ENCODE peak calls at places on chromosome 3, in eight cellular contexts. A, J, D, Z, W, C, F and Y are unnamed samples.

GRCh38 chr3:47399531-47400270 is 18.9 kb downstream of the PTPN23 start:
- DNase-seq in A (no peak), J (no peak), D (no peak), Z (no peak), W (no peak), C (no peak), F (no peak), Y (no peak)

GRCh38 chr3:58536501-58537411 is at the start of gene ACOX2:
- DNase-seq in A (no peak), J (no peak), D (peak), Z (peak), W (no peak), C (no peak), F (no peak), Y (no peak)

GRCh38 chr3:160601288-160601687 is 35.9 kb upstream of the KPNA4 start:
- DNase-seq in A (no peak), J (no peak), D (no peak), Z (no peak), W (no peak), C (no peak), F (no peak), Y (no peak)

GRCh38 chr3:14508966-14509795 is 31.0 kb downstream of the GRIP2 start:
- DNase-seq in A (peak), J (peak), D (peak), Z (peak), W (peak), C (no peak), F (peak), Y (peak)

GRCh38 chr3:50687127-50687751 is 12.5 kb downstream of the DOCK3 start:
- DNase-seq in A (no peak), J (no peak), D (no peak), Z (no peak), W (no peak), C (no peak), F (no peak), Y (no peak)

GRCh38 chr3:184557348-184557950 is 4.1 kb upstream of the EPHB3 start:
- DNase-seq in A (no peak), J (no peak), D (no peak), Z (no peak), W (no peak), C (no peak), F (no peak), Y (no peak)

GRCh38 chr3:9151240-9151639 is 98.2 kb downstream of the SRGAP3 start:
- DNase-seq in A (no peak), J (no peak), D (peak), Z (no peak), W (no peak), C (no peak), F (no peak), Y (no peak)

GRCh38 chr3:185727873-185728272 is 97.0 kb downstream of the IGF2BP2 start:
- DNase-seq in A (no peak), J (no peak), D (no peak), Z (no peak), W (no peak), C (no peak), F (no peak), Y (no peak)

GRCh38 chr3:138440137-138440536 is 5.7 kb downstream of the ESYT3 start:
- DNase-seq in A (no peak), J (no peak), D (peak), Z (no peak), W (no peak), C (no peak), F (no peak), Y (no peak)

GRCh38 chr3:52682016-52682415 is 3.7 kb downstream of the PBRM1 start:
- DNase-seq in A (peak), J (peak), D (peak), Z (no peak), W (no peak), C (no peak), F (peak), Y (no peak)

GRCh38 chr3:161366067-161366466 is 5.2 kb downstream of the SPTSSB start:
- DNase-seq in A (no peak), J (no peak), D (no peak), Z (no peak), W (no peak), C (no peak), F (no peak), Y (no peak)

GRCh38 chr3:160225181-160226025 is at the start of gene C3orf80:
- DNase-seq in A (peak), J (no peak), D (peak), Z (peak), W (no peak), C (no peak), F (peak), Y (peak)

GRCh38 chr3:9222956-9223639 is 26.3 kb downstream of the SRGAP3 start:
- DNase-seq in A (no peak), J (no peak), D (peak), Z (no peak), W (no peak), C (no peak), F (no peak), Y (no peak)

GRCh38 chr3:60979861-60980739 is 271.2 kb downstream of the FHIT start:
- DNase-seq in A (no peak), J (no peak), D (peak), Z (no peak), W (no peak), C (no peak), F (no peak), Y (no peak)

DNA sequence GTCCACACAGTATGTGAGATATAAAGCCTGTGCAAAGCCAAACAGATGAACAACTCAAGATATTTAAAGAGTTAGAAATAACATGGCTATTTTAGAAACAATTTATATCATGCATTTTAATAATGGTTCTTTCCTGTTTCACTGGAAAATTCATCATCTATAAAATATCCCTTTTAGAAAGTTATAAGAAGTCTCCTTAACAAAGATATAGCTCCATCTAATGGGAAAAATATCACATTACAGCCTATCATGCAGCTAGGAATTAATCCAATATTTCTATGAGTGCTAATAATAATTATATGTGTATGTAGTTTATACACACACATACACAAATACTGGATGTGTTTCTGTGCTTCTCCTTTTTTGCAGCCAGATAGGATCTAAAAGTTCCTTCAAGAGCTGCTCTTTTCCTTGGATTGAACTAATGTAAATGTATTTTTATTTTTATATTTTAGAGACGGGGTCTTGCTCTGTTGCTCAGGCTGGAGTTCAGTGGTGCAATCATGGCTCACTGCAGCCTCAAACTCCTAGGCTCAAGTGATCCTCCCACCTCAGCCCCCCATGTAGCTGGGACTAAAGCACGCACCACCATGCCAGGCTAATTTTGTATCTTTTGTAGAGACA is 21.6 kb downstream of the RPL22L1 start:
- DNase-seq in A (no peak), J (no peak), D (peak), Z (no peak), W (no peak), C (no peak), F (no peak), Y (no peak)
- TF ChIP-seq CTCF in A (peak), J (no peak), D (peak), Z (no peak), W (no peak), C (peak), F (peak), Y (peak)

DNA sequence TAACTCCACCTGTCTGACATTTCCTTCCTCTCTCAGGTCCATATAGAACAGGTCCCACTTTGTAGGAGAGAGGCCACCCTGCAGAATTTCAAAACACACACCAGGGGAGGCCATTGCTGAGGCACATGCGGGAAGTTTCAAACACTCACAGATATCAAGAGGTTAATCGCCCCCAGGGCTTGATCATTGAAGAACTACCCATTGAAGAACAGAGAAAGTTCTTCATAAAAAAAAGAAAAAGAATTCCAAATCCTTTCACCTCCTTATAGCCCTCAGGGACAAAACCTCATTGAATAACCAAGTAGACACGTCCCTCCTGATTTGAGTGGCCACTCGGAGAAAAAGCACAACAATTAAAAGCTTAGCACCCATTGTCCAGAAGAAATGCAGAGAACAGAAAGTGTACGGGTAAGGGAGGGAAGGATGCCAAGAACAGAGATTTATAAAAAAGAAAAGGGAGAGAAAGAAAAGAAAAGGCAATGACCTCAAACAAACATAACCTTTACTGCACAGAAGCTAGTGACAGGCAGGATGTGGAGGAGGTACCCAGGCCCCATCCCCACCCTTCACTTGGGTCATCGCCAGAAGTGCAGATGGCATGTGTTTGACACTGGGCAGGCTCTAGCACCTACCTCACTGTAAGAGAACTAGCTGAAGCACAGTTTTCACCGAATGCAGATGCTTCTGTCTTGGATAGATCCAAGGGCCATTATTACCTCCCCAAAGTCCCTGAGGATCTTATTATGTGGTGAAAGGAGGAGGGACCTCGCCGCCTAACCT is 112.3 kb upstream of the HES1 start:
- DNase-seq in A (no peak), J (no peak), D (peak), Z (no peak), W (no peak), C (no peak), F (no peak), Y (no peak)
- TF ChIP-seq CTCF in A (no peak), J (no peak), D (no peak), Z (no peak), W (no peak), C (no peak), F (no peak), Y (no peak)

GRCh38 chr3:157499342-157499963 is 3.8 kb downstream of the VEPH1 start:
- DNase-seq in A (peak), J (no peak), D (peak), Z (peak), W (peak), C (no peak), F (peak), Y (peak)
- TF ChIP-seq CTCF in A (no peak), J (no peak), D (no peak), Z (no peak), W (no peak), C (no peak), F (no peak), Y (peak)

GRCh38 chr3:13419356-13420050 is 619 bp downstream of the NUP210 start:
- DNase-seq in A (peak), J (no peak), D (no peak), Z (peak), W (no peak), C (no peak), F (no peak), Y (peak)
- TF ChIP-seq CTCF in A (no peak), J (no peak), D (no peak), Z (no peak), W (no peak), C (no peak), F (no peak), Y (no peak)

GRCh38 chr3:10855083-10855870 is 39.2 kb downstream of the SLC6A11 start:
- DNase-seq in A (no peak), J (no peak), D (no peak), Z (no peak), W (no peak), C (no peak), F (no peak), Y (no peak)

GRCh38 chr3:10852031-10852795 is 36.2 kb downstream of the SLC6A11 start:
- DNase-seq in A (no peak), J (no peak), D (no peak), Z (no peak), W (no peak), C (no peak), F (no peak), Y (no peak)

DNA sequence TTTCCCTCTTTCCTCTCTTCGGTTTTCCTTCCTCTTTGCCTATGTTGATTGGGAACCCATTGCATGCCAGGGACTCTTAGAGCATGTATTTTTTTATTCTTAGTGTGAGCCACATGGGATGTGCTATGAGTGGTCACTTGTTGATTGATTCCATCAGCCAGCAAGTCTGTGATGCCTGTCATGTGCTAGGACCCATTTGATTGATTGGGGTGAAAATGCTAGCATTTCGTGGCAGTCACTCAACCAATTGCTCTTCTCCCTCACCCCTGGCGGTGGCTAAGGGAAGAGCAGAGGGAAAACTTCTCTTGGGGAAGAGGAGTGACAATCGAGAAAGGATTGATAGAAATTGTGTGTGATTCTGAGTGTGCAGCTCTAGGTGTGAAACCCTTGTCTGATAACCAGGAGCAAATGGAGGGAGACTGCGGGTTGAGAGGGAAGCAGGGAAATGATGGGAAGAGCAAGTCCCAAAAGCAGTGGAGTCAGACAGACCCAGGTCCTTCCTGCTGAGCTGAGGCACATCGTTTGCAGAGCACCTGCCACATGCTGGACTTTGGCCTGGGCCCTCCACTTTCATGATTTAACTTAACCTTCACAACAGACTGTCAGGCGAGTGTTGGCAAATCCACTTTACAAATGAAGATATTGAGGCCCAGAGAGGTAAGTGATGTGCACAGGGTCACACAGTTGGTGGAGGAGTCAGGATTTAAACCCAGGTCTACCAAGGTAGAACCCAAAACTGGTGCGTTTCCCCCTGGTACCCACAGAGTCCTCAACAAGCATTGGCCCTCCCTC is 40.0 kb downstream of the SLC6A11 start:
- DNase-seq in A (no peak), J (no peak), D (no peak), Z (no peak), W (no peak), C (no peak), F (no peak), Y (no peak)
- TF ChIP-seq CTCF in A (no peak), J (no peak), D (peak), Z (no peak), W (no peak), C (peak), F (peak), Y (peak)

GRCh38 chr3:10280177-10280529 is 12.6 kb downstream of the GHRL start:
- DNase-seq in A (no peak), J (no peak), D (no peak), Z (no peak), W (no peak), C (no peak), F (no peak), Y (no peak)
- TF ChIP-seq CTCF in A (no peak), J (no peak), D (no peak), Z (no peak), W (no peak), C (no peak), F (no peak), Y (peak)

DNA sequence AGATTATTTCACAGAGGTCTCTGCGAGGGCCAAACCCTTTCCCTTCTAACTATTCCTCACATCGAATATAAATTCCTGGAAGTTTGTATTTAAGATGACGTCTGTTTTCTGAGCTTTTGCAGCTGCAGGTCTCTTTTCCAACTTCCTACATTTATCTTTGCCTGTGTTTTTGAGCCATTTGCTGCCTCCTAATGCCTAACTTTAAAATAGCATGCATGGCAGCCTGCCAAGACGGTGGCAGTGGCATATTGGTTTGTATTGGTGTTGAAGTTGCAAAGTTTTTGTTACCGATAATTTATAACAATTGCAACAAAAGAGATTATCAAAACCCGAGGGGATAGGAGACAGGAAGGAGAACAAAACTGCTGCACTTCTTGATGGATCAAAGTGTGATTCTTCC is 187.1 kb upstream of the DNAJC19 start:
- DNase-seq in A (peak), J (peak), D (peak), Z (peak), W (peak), C (peak), F (no peak), Y (no peak)
- TF ChIP-seq CTCF in A (peak), J (no peak), D (peak), Z (peak), W (no peak), C (peak), F (peak), Y (peak)

GRCh38 chr3:190424108-190424477 is 25.6 kb downstream of the TMEM207 start:
- DNase-seq in A (no peak), J (no peak), D (no peak), Z (no peak), W (no peak), C (no peak), F (no peak), Y (no peak)

GRCh38 chr3:190425833-190426232 is 23.9 kb downstream of the TMEM207 start:
- DNase-seq in A (no peak), J (no peak), D (no peak), Z (no peak), W (no peak), C (no peak), F (no peak), Y (no peak)

GRCh38 chr3:190429681-190430080 is 20.0 kb downstream of the TMEM207 start:
- DNase-seq in A (no peak), J (no peak), D (peak), Z (no peak), W (no peak), C (no peak), F (no peak), Y (no peak)

GRCh38 chr3:190427108-190427507 is 22.6 kb downstream of the TMEM207 start:
- DNase-seq in A (no peak), J (no peak), D (no peak), Z (no peak), W (no peak), C (no peak), F (no peak), Y (no peak)

DNA sequence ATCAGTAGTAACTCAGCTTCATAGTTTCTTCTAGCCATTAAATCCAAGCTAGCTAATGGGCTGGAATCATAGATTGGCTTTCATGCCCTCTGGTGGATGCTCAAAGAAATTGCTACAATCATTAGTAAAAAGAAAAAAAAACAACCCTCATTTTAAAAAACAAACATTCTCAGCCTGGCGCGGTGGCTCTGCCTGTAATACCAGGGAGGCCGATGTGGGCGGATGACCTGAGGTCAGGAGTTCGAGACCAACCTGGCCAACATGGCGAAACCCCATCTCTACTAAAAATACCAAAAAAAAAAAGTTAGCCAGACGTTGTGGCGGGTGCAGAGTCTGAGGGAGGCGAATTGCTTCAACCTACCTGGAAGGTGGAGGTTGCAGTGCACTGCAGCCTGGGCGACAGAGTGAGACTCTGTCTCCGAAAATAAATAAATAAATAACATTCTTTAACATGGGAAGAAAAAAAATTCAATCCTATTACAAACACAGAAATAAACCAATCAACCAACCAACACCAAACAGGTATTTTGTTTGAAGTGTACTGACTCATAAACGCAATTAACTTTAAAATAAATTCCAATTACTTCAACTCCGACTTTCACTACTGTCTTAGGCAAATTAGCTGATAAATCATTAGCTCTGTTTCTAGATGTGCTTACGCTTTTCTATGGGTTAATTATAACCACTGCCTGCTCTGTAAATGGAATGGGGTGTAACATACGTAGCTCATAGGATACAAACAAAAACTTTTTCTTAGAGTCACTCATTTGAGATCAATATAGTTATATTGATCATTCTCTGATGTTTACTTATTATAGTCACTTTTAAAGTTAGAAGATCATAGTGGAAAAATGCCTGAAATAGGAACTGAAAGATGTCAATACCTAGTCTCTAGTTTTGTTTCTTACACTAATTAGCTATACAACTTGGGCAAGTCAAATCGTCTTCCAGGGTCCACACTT is 24.9 kb downstream of the TMEM207 start:
- DNase-seq in A (peak), J (no peak), D (peak), Z (peak), W (no peak), C (peak), F (peak), Y (peak)
- TF ChIP-seq CTCF in A (peak), J (no peak), D (peak), Z (peak), W (peak), C (peak), F (peak), Y (peak)

GRCh38 chr3:26718295-26718694 is 95.7 kb downstream of the LRRC3B start:
- DNase-seq in A (no peak), J (no peak), D (no peak), Z (no peak), W (no peak), C (no peak), F (no peak), Y (no peak)

GRCh38 chr3:26714485-26714884 is 91.9 kb downstream of the LRRC3B start:
- DNase-seq in A (no peak), J (no peak), D (no peak), Z (no peak), W (no peak), C (no peak), F (no peak), Y (no peak)

GRCh38 chr3:26712211-26713026 is 89.8 kb downstream of the LRRC3B start:
- DNase-seq in A (peak), J (no peak), D (peak), Z (no peak), W (no peak), C (peak), F (no peak), Y (no peak)
- TF ChIP-seq CTCF in A (peak), J (no peak), D (peak), Z (peak), W (peak), C (peak), F (peak), Y (peak)